ENCODE peak calls at places on chromosome 5, in eight cellular contexts. R is non-pigmented ciliary epithelial cell, Y is endothelial cell, B is NCI-H748 treated with DMSO at 0.1 percent for 48 hours, U is GM04503, P is mucosa of descending colon, W is retina, Z is AG10803. C is an unnamed sample.

GRCh38 chr5:34599471-34600117 is 56.5 kb upstream of the RAI14 start:
- DNase-seq in B (no peak), Y (no peak), Z (no peak), W (no peak), R (no peak), P (no peak), U (no peak), C (no peak)

GRCh38 chr5:78065663-78066062 is 228.8 kb downstream of the AP3B1 start:
- DNase-seq in B (no peak), P (no peak), Z (no peak), R (no peak), W (no peak), Y (peak), U (no peak), C (no peak)

GRCh38 chr5:179273441-179274145 is 71.7 kb downstream of the ADAMTS2 start:
- DNase-seq in B (no peak), U (no peak), P (no peak), W (no peak), R (no peak), Z (no peak), Y (no peak), C (no peak)

GRCh38 chr5:1298723-1299510 is 4.0 kb upstream of the TERT start:
- DNase-seq in R (no peak), U (no peak), Y (no peak), B (no peak), Z (no peak), P (no peak), W (no peak), C (no peak)

GRCh38 chr5:1468247-1468612 is 23.0 kb upstream of the SLC6A3 start:
- DNase-seq in Y (peak), U (no peak), W (peak), R (no peak), B (no peak), P (no peak), Z (peak), C (no peak)

GRCh38 chr5:380701-381309 is 59.3 kb downstream of the AHRR start:
- DNase-seq in W (no peak), B (no peak), Z (peak), P (peak), Y (no peak), R (no peak), U (no peak), C (no peak)

GRCh38 chr5:105101597-105101996 is 1539.0 kb upstream of the NUDT12 start:
- DNase-seq in U (no peak), Z (no peak), Y (no peak), P (no peak), R (peak), W (no peak), B (no peak), C (no peak)

GRCh38 chr5:25119654-25120053 is 474.9 kb upstream of the CDH10 start:
- DNase-seq in U (no peak), Y (no peak), B (peak), Z (peak), R (no peak), W (no peak), P (no peak), C (peak)

C was measured in RPMI8226.